ENCODE peak calls at places on chromosomes 7 and 10, in seven cellular contexts. M is GM10248, C is H9, A is right atrium auricular region, H is A673, N is iris pigment epithelial cell, D is neuronal stem cell. Y is an unnamed sample.

GRCh38 chr10:59865101-59865500 is 41.3 kb downstream of the CCDC6 start:
- DNase-seq in N (peak; percentile 65), M (peak; percentile 37), D (no peak), C (peak; percentile 52), H (peak; percentile 37), A (no peak), Y (no peak)

GRCh38 chr10:88473989-88474883 is 108.9 kb downstream of the RNLS start:
- DNase-seq in A (no peak), M (no peak), C (no peak), N (peak; percentile 47), D (no peak), H (no peak), Y (no peak)

GRCh38 chr10:29858352-29859267 is 200.8 kb downstream of the JCAD start:
- DNase-seq in C (peak; percentile 55), N (peak; percentile 72), D (peak; percentile 46), A (peak; percentile 71), M (no peak), H (peak; percentile 58), Y (no peak)

GRCh38 chr7:45885264-45885882 is 2.9 kb upstream of the IGFBP1 start:
- DNase-seq in M (no peak), D (no peak), H (no peak), A (no peak), C (no peak), N (no peak), Y (peak; percentile 83)

GRCh38 chr10:31927597-31928530 is 767 bp downstream of the ARHGAP12 start:
- DNase-seq in M (peak; percentile 58), D (peak; percentile 47), H (peak; percentile 81), C (peak; percentile 75), N (peak; percentile 59), A (peak; percentile 68), Y (no peak)

GRCh38 chr7:128408709-128409434 is 910 bp downstream of the IMPDH1 start:
- DNase-seq in C (no peak), A (peak; percentile 63), H (peak; percentile 41), D (no peak), M (no peak), N (peak; percentile 58), Y (no peak)

GRCh38 chr7:50427518-50427917 is 22.6 kb downstream of the FIGNL1 start:
- DNase-seq in N (no peak), M (no peak), D (no peak), A (no peak), C (no peak), H (no peak), Y (no peak)

GRCh38 chr10:71847418-71847817 is 3.6 kb downstream of the PSAP start:
- DNase-seq in N (no peak), C (no peak), H (no peak), M (no peak), D (no peak), A (no peak), Y (no peak)

GRCh38 chr10:70927221-70927943 is 39.0 kb upstream of the PCBD1 start:
- DNase-seq in C (no peak), A (no peak), M (no peak), D (no peak), H (peak; percentile 42), N (peak; percentile 31), Y (no peak)

GRCh38 chr10:132630666-132631347 is 93.2 kb downstream of the INPP5A start:
- DNase-seq in M (no peak), A (peak; percentile 88), N (no peak), C (no peak), D (no peak), H (no peak), Y (no peak)

GRCh38 chr7:28180364-28181147 is at the start of gene JAZF1:
- DNase-seq in C (peak; percentile 88), A (no peak), N (peak; percentile 41), H (peak; percentile 57), D (peak; percentile 57), M (peak; percentile 35), Y (peak; percentile 94)

GRCh38 chr10:70575874-70576802 is 26.4 kb downstream of the PRF1 start:
- DNase-seq in D (no peak), M (peak; percentile 57), N (peak; percentile 71), H (peak; percentile 39), C (no peak), A (no peak), Y (no peak)

GRCh38 chr10:79133386-79133785 is 64.6 kb downstream of the ZMIZ1 start:
- DNase-seq in C (no peak), H (no peak), M (no peak), N (no peak), D (no peak), A (no peak), Y (no peak)

GRCh38 chr7:24756989-24757798 is at the start of gene GSDME:
- DNase-seq in D (peak; percentile 55), N (peak; percentile 74), C (peak; percentile 76), H (peak; percentile 35), A (no peak), M (peak; percentile 87), Y (no peak)

GRCh38 chr7:44990520-44991023 is 9.4 kb upstream of the CCM2 start:
- DNase-seq in H (peak; percentile 55), M (no peak), C (no peak), D (no peak), A (no peak), N (peak; percentile 41), Y (no peak)

GRCh38 chr7:91632234-91632947 is 248.1 kb downstream of the MTERF1 start:
- DNase-seq in M (no peak), D (no peak), A (no peak), H (peak; percentile 52), N (no peak), C (no peak), Y (no peak)

GRCh38 chr7:148129023-148129422 is 461.5 kb upstream of the C7orf33 start:
- DNase-seq in H (no peak), D (no peak), A (no peak), M (no peak), C (no peak), N (no peak), Y (no peak)

GRCh38 chr7:2537981-2538851 is 17.1 kb downstream of the BRAT1 start:
- DNase-seq in C (peak; percentile 50), N (no peak), A (no peak), M (no peak), D (no peak), H (no peak), Y (no peak)

GRCh38 chr10:59857049-59857448 is 49.3 kb downstream of the CCDC6 start:
- DNase-seq in N (peak; percentile 7), C (no peak), M (no peak), D (no peak), A (no peak), H (no peak), Y (no peak)

GRCh38 chr10:47414227-47414592 is 30.1 kb upstream of the ZNF488 start:
- DNase-seq in A (no peak), N (no peak), C (no peak), M (no peak), H (no peak), D (no peak), Y (no peak)

GRCh38 chr10:67663449-67664087 is 32.4 kb downstream of the CTNNA3 start:
- DNase-seq in A (no peak), C (peak; percentile 31), M (no peak), H (no peak), D (no peak), N (no peak), Y (no peak)

GRCh38 chr10:17257466-17258321 is 29.7 kb downstream of the VIM start:
- DNase-seq in M (peak; percentile 45), A (peak; percentile 72), H (peak; percentile 86), N (peak; percentile 80), D (peak; percentile 67), C (peak; percentile 42), Y (no peak)

GRCh38 chr7:138460649-138461607 is 869 bp downstream of the TRIM24 start:
- DNase-seq in C (peak; percentile 38), A (no peak), M (peak; percentile 68), H (peak; percentile 65), D (peak; percentile 43), N (peak; percentile 59), Y (no peak)

GRCh38 chr10:32347363-32347735 is 391 bp upstream of the EPC1 start:
- DNase-seq in D (no peak), C (peak; percentile 63), M (no peak), A (no peak), H (no peak), N (no peak), Y (no peak)

GRCh38 chr10:49351669-49352068 is 44.2 kb downstream of the DRGX start:
- DNase-seq in C (no peak), A (no peak), D (no peak), H (no peak), N (no peak), M (no peak), Y (peak; percentile 37)

GRCh38 chr7:123538189-123538714 is 3.9 kb upstream of the IQUB start:
- DNase-seq in M (no peak), D (no peak), C (no peak), A (no peak), H (peak; percentile 82), N (peak; percentile 89), Y (no peak)